ENCODE peak calls at places on chromosomes 4 and X, in five cellular contexts. R is Calu3, H is body of pancreas, A is left ventricle myocardium inferior, K is sigmoid colon. M is an unnamed sample.
A peak's percentile ranks its signal among the peaks of the same experiment; 100 is the strongest.

GRCh38 chr4:6746721-6747689 is 31.0 kb downstream of the BLOC1S4 start:
- DNase-seq in R (peak; percentile 55), H (peak; percentile 79), A (peak; percentile 43), K (no peak), M (no peak)

GRCh38 chrX:51456814-51457213 is 39.6 kb downstream of the NUDT11 start:
- DNase-seq in R (no peak), H (no peak), A (no peak), K (no peak), M (no peak)

GRCh38 chrX:111568356-111568755 is 56.9 kb downstream of the SERTM2 start:
- DNase-seq in R (no peak), H (peak; percentile 10), A (no peak), K (no peak), M (no peak)

GRCh38 chrX:72576161-72576896 is 3.7 kb upstream of the HDAC8 start:
- DNase-seq in R (no peak), H (no peak), A (no peak), K (no peak), M (no peak)

GRCh38 chrX:40420899-40421729 is 159.7 kb upstream of the ATP6AP2 start:
- DNase-seq in R (peak; percentile 13), H (no peak), A (peak; percentile 38), K (no peak), M (no peak)

GRCh38 chr4:48126621-48127020 is 7.4 kb downstream of the TXK start:
- DNase-seq in R (no peak), H (no peak), A (no peak), K (no peak), M (no peak)

GRCh38 chrX:87525771-87526229 is 8.2 kb downstream of the KLHL4 start:
- DNase-seq in R (no peak), H (no peak), A (no peak), K (no peak), M (no peak)

GRCh38 chrX:28920141-28920540 is 332.9 kb downstream of the IL1RAPL1 start:
- DNase-seq in R (no peak), H (no peak), A (no peak), K (no peak), M (no peak)

GRCh38 chr4:137968956-137969709 is 273.0 kb downstream of the SLC7A11 start:
- DNase-seq in R (peak; percentile 1), H (no peak), A (no peak), K (no peak), M (no peak)

GRCh38 chr4:62740296-62740695 is 1540.2 kb downstream of the ADGRL3 start:
- DNase-seq in R (no peak), H (no peak), A (no peak), K (no peak), M (no peak)

GRCh38 chr4:18297684-18298083 is 276.1 kb upstream of the LCORL start:
- DNase-seq in R (no peak), H (no peak), A (no peak), K (no peak), M (no peak)

GRCh38 chr4:138224614-138225013 is 17.5 kb downstream of the SLC7A11 start:
- DNase-seq in R (no peak), H (no peak), A (no peak), K (no peak), M (no peak)

GRCh38 chr4:155530290-155530689 is 136.4 kb upstream of the GUCY1A1 start:
- DNase-seq in R (peak; percentile 3), H (no peak), A (no peak), K (no peak), M (no peak)

GRCh38 chr4:2068566-2068965 is 9.4 kb downstream of the NAT8L start:
- DNase-seq in R (no peak), H (no peak), A (no peak), K (peak; percentile 35), M (peak; percentile 86)

GRCh38 chrX:118164138-118164537 is 47.5 kb upstream of the KLHL13 start:
- DNase-seq in R (no peak), H (no peak), A (no peak), K (no peak), M (no peak)

GRCh38 chr4:155722816-155723499 is 35.9 kb upstream of the GUCY1B1 start:
- DNase-seq in R (peak; percentile 73), H (no peak), A (no peak), K (no peak), M (no peak)

GRCh38 chrX:57918750-57919436 is 8.6 kb upstream of the ZXDA start:
- DNase-seq in R (peak; percentile 60), H (peak; percentile 54), A (peak; percentile 22), K (no peak), M (no peak)

GRCh38 chr4:700587-701264 is 4.9 kb upstream of the PCGF3 start:
- DNase-seq in R (no peak), H (no peak), A (no peak), K (peak; percentile 45), M (no peak)

GRCh38 chr4:140717313-140717712 is 38.9 kb downstream of the TBC1D9 start:
- DNase-seq in R (no peak), H (no peak), A (no peak), K (no peak), M (no peak)

DNA sequence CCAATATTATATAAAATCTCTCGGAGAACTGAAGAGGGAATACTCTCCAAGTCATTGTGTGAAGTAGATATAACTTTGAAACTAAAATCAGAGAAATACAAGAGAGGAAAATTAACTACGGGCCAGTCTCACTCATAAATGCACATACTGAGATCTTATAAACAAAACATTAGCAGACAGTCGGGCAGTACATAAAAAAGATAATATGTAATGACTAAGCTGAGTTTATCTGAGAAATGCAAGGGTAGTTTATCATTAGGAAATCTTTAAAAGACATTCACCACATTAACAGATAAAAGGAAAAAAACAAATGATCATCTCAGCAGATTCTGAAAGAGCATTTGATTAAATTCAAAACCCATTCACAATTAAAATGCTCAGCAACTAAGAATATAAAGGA is 116.7 kb downstream of the NYX start:
- DNase-seq in R (no peak), H (no peak), A (no peak), K (no peak), M (no peak)
- TF ChIP-seq CTCF in R (no peak), H (no peak), A (no peak), K (no peak), M (no peak)

GRCh38 chrX:115425359-115425758 is 135.6 kb upstream of the PLS3 start:
- DNase-seq in R (no peak), H (no peak), A (no peak), K (no peak), M (no peak)
- TF ChIP-seq CTCF in R (no peak), H (no peak), A (no peak), K (no peak), M (no peak)

GRCh38 chrX:25726539-25726938 is 411.6 kb upstream of the MAGEB18 start:
- DNase-seq in R (peak; percentile 14), H (peak; percentile 11), A (no peak), K (no peak), M (no peak)

GRCh38 chrX:25717122-25717521 is 421.0 kb upstream of the MAGEB18 start:
- DNase-seq in R (no peak), H (no peak), A (no peak), K (no peak), M (no peak)

GRCh38 chrX:25721564-25721963 is 416.6 kb upstream of the MAGEB18 start:
- DNase-seq in R (no peak), H (no peak), A (no peak), K (no peak), M (no peak)
- TF ChIP-seq CTCF in R (no peak), H (peak; percentile 38), A (peak; percentile 55), K (no peak), M (peak; percentile 62)

GRCh38 chr4:25955705-25956104 is 41.7 kb downstream of the SMIM20 start:
- DNase-seq in R (no peak), H (no peak), A (no peak), K (no peak), M (no peak)

GRCh38 chr4:25956260-25956659 is 42.2 kb downstream of the SMIM20 start:
- DNase-seq in R (no peak), H (no peak), A (no peak), K (no peak), M (no peak)

GRCh38 chr4:25951390-25951952 is 37.5 kb downstream of the SMIM20 start:
- DNase-seq in R (no peak), H (no peak), A (no peak), K (no peak), M (no peak)

GRCh38 chr4:25954293-25954904 is 40.4 kb downstream of the SMIM20 start:
- DNase-seq in R (no peak), H (no peak), A (no peak), K (no peak), M (no peak)

GRCh38 chr4:25953740-25954139 is 39.7 kb downstream of the SMIM20 start:
- DNase-seq in R (no peak), H (no peak), A (no peak), K (no peak), M (no peak)
- TF ChIP-seq CTCF in R (no peak), H (no peak), A (no peak), K (no peak), M (peak; percentile 25)

DNA sequence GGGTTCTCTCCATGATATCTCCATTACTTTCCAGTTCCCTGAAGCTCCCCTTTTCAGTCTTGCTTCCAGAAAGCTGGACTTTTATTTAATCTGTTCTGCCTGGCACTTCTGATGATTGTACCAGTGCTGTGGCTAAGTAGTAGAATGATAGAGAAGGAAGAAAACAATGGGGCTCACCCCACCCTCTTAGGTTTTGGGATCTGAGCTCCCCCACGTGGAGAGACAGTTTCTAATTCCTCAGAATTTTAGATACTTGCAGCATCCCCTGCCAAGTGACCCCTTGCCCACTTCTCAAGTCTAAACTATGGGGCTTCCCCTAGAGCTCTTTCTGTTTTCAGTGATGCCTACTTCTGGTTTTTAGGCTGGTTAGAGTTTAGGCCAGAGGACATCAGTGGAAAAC is 73.9 kb downstream of the GC start:
- DNase-seq in R (peak; percentile 6), H (no peak), A (no peak), K (no peak), M (no peak)
- TF ChIP-seq CTCF in R (no peak), H (no peak), A (no peak), K (no peak), M (peak; percentile 72)

GRCh38 chrX:79604364-79604763 is 237.2 kb upstream of the ITM2A start:
- DNase-seq in R (no peak), H (no peak), A (no peak), K (no peak), M (no peak)
- TF ChIP-seq CTCF in R (no peak), H (no peak), A (no peak), K (no peak), M (no peak)

DNA sequence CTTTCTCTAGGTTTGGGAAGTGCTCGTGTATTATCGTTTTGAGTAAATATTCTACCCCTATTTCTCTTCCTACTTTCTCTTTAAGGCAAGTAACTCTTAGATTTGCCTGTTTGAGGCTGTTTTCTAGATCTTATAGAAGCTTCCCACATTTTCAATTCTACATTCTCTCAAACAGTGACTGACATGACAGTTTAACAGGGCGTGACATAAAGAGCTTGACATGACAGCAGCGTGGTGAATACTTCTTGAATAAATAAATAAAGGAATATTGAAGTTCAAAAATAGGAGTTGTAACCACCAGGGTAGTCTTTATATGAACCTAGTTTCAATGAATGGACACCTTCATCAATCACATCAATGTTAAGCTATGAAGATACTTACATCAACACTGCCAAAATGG is 162.0 kb downstream of the TRAM1L1 start:
- DNase-seq in R (no peak), H (no peak), A (no peak), K (no peak), M (no peak)
- TF ChIP-seq CTCF in R (no peak), H (no peak), A (no peak), K (no peak), M (no peak)

DNA sequence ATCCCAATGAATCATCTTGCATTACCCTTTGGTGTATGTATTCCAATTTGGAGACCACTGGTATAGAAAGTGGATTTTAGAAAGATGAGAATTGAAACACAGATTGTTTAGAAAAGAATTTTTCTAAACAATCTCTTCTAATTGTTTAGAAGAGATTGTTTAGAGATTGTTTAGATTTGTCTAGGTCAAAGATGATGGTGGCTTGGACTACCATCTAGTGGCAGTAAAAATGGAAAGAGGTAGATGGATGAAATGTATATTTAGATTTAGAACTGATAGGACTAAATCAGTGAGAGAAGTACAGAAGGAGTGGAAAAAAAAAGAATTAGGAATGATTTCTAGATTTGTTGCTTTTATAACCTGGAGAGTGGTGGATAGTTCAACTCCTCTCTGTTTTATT is 70.6 kb downstream of the ARSJ start:
- DNase-seq in R (no peak), H (no peak), A (no peak), K (no peak), M (no peak)
- TF ChIP-seq CTCF in R (no peak), H (no peak), A (peak; percentile 37), K (no peak), M (peak; percentile 53)

M was measured in chondrocyte.